ENCODE peak calls at places on chromosome 1, in seven cellular contexts. One of them, this sample, is unnamed.

GRCh38 chr1:9687876-9688582 is 36.5 kb downstream of the PIK3CD start:
- DNase-seq in hepatic stellate cell: peak
- DNase-seq in tibial nerve: no peak
- DNase-seq in stimulated activated CD4-positive, alpha-beta T cell treated with anti-CD3 and anti-CD28 coated beads, Interleukin-12 subunit alpha, Interleukin-12 subunit beta, amount 100 ng/mL, for 48 hours: no peak
- DNase-seq in stimulated activated CD8-positive, alpha-beta memory T cell treated with anti-CD3 and anti-CD28 coated beads, Interleukin-7, amount 100 ng/mL, for 1 hour: no peak
- DNase-seq in iris pigment epithelial cell: peak
- DNase-seq in AG08396: peak
- DNase-seq in this sample: no peak

GRCh38 chr1:214327519-214327918 is 46.6 kb downstream of the SMYD2 start:
- DNase-seq in stimulated activated CD8-positive, alpha-beta memory T cell treated with anti-CD3 and anti-CD28 coated beads, Interleukin-7, amount 100 ng/mL, for 1 hour: no peak
- DNase-seq in iris pigment epithelial cell: no peak
- DNase-seq in hepatic stellate cell: no peak
- DNase-seq in AG08396: no peak
- DNase-seq in stimulated activated CD4-positive, alpha-beta T cell treated with anti-CD3 and anti-CD28 coated beads, Interleukin-12 subunit alpha, Interleukin-12 subunit beta, amount 100 ng/mL, for 48 hours: no peak
- DNase-seq in tibial nerve: no peak
- DNase-seq in this sample: no peak

GRCh38 chr1:207911983-207912760 is 1.2 kb upstream of the CD34 start:
- DNase-seq in stimulated activated CD8-positive, alpha-beta memory T cell treated with anti-CD3 and anti-CD28 coated beads, Interleukin-7, amount 100 ng/mL, for 1 hour: no peak
- DNase-seq in iris pigment epithelial cell: no peak
- DNase-seq in AG08396: no peak
- DNase-seq in hepatic stellate cell: no peak
- DNase-seq in tibial nerve: no peak
- DNase-seq in stimulated activated CD4-positive, alpha-beta T cell treated with anti-CD3 and anti-CD28 coated beads, Interleukin-12 subunit alpha, Interleukin-12 subunit beta, amount 100 ng/mL, for 48 hours: no peak
- DNase-seq in this sample: no peak

GRCh38 chr1:119081705-119082104 is 58.7 kb downstream of the WARS2 start:
- DNase-seq in stimulated activated CD8-positive, alpha-beta memory T cell treated with anti-CD3 and anti-CD28 coated beads, Interleukin-7, amount 100 ng/mL, for 1 hour: no peak
- DNase-seq in tibial nerve: no peak
- DNase-seq in stimulated activated CD4-positive, alpha-beta T cell treated with anti-CD3 and anti-CD28 coated beads, Interleukin-12 subunit alpha, Interleukin-12 subunit beta, amount 100 ng/mL, for 48 hours: no peak
- DNase-seq in iris pigment epithelial cell: no peak
- DNase-seq in AG08396: no peak
- DNase-seq in hepatic stellate cell: no peak
- DNase-seq in this sample: no peak

GRCh38 chr1:64323054-64323453 is 119.6 kb downstream of the UBE2U start:
- DNase-seq in iris pigment epithelial cell: peak
- DNase-seq in AG08396: no peak
- DNase-seq in hepatic stellate cell: no peak
- DNase-seq in tibial nerve: no peak
- DNase-seq in stimulated activated CD4-positive, alpha-beta T cell treated with anti-CD3 and anti-CD28 coated beads, Interleukin-12 subunit alpha, Interleukin-12 subunit beta, amount 100 ng/mL, for 48 hours: no peak
- DNase-seq in stimulated activated CD8-positive, alpha-beta memory T cell treated with anti-CD3 and anti-CD28 coated beads, Interleukin-7, amount 100 ng/mL, for 1 hour: no peak
- DNase-seq in this sample: no peak

GRCh38 chr1:82445827-82446226 is 645.1 kb downstream of the ADGRL2 start:
- DNase-seq in tibial nerve: no peak
- DNase-seq in hepatic stellate cell: no peak
- DNase-seq in AG08396: no peak
- DNase-seq in iris pigment epithelial cell: no peak
- DNase-seq in stimulated activated CD4-positive, alpha-beta T cell treated with anti-CD3 and anti-CD28 coated beads, Interleukin-12 subunit alpha, Interleukin-12 subunit beta, amount 100 ng/mL, for 48 hours: no peak
- DNase-seq in stimulated activated CD8-positive, alpha-beta memory T cell treated with anti-CD3 and anti-CD28 coated beads, Interleukin-7, amount 100 ng/mL, for 1 hour: no peak
- DNase-seq in this sample: no peak

GRCh38 chr1:7648761-7649384 is 122.2 kb upstream of the VAMP3 start:
- DNase-seq in hepatic stellate cell: no peak
- DNase-seq in iris pigment epithelial cell: peak
- DNase-seq in stimulated activated CD8-positive, alpha-beta memory T cell treated with anti-CD3 and anti-CD28 coated beads, Interleukin-7, amount 100 ng/mL, for 1 hour: no peak
- DNase-seq in stimulated activated CD4-positive, alpha-beta T cell treated with anti-CD3 and anti-CD28 coated beads, Interleukin-12 subunit alpha, Interleukin-12 subunit beta, amount 100 ng/mL, for 48 hours: no peak
- DNase-seq in AG08396: no peak
- DNase-seq in tibial nerve: peak
- DNase-seq in this sample: no peak

GRCh38 chr1:226061793-226062557 is 541 bp upstream of the H3-3A start:
- DNase-seq in iris pigment epithelial cell: peak
- DNase-seq in hepatic stellate cell: peak
- DNase-seq in tibial nerve: peak
- DNase-seq in stimulated activated CD4-positive, alpha-beta T cell treated with anti-CD3 and anti-CD28 coated beads, Interleukin-12 subunit alpha, Interleukin-12 subunit beta, amount 100 ng/mL, for 48 hours: no peak
- DNase-seq in stimulated activated CD8-positive, alpha-beta memory T cell treated with anti-CD3 and anti-CD28 coated beads, Interleukin-7, amount 100 ng/mL, for 1 hour: peak
- DNase-seq in AG08396: peak
- DNase-seq in this sample: no peak

GRCh38 chr1:26957306-26957705 is 3.0 kb downstream of the KDF1 start:
- DNase-seq in iris pigment epithelial cell: no peak
- DNase-seq in AG08396: no peak
- DNase-seq in hepatic stellate cell: no peak
- DNase-seq in tibial nerve: no peak
- DNase-seq in stimulated activated CD4-positive, alpha-beta T cell treated with anti-CD3 and anti-CD28 coated beads, Interleukin-12 subunit alpha, Interleukin-12 subunit beta, amount 100 ng/mL, for 48 hours: no peak
- DNase-seq in stimulated activated CD8-positive, alpha-beta memory T cell treated with anti-CD3 and anti-CD28 coated beads, Interleukin-7, amount 100 ng/mL, for 1 hour: no peak
- DNase-seq in this sample: no peak

GRCh38 chr1:65924471-65924870 is 131.8 kb downstream of the PDE4B start:
- DNase-seq in stimulated activated CD4-positive, alpha-beta T cell treated with anti-CD3 and anti-CD28 coated beads, Interleukin-12 subunit alpha, Interleukin-12 subunit beta, amount 100 ng/mL, for 48 hours: no peak
- DNase-seq in tibial nerve: no peak
- DNase-seq in iris pigment epithelial cell: peak
- DNase-seq in AG08396: peak
- DNase-seq in stimulated activated CD8-positive, alpha-beta memory T cell treated with anti-CD3 and anti-CD28 coated beads, Interleukin-7, amount 100 ng/mL, for 1 hour: no peak
- DNase-seq in hepatic stellate cell: peak
- DNase-seq in this sample: no peak

GRCh38 chr1:3548156-3548893 is 63.0 kb downstream of the MEGF6 start:
- DNase-seq in stimulated activated CD4-positive, alpha-beta T cell treated with anti-CD3 and anti-CD28 coated beads, Interleukin-12 subunit alpha, Interleukin-12 subunit beta, amount 100 ng/mL, for 48 hours: no peak
- DNase-seq in hepatic stellate cell: peak
- DNase-seq in stimulated activated CD8-positive, alpha-beta memory T cell treated with anti-CD3 and anti-CD28 coated beads, Interleukin-7, amount 100 ng/mL, for 1 hour: no peak
- DNase-seq in AG08396: peak
- DNase-seq in tibial nerve: no peak
- DNase-seq in iris pigment epithelial cell: peak
- DNase-seq in this sample: no peak

This sample was measured in brain pericyte.